ENCODE peak calls at places on chromosomes 2 and 18, in ten cellular contexts. N, V, M, E, I, R, X, L, B and Y are unnamed samples.

GRCh38 chr2:158904126-158904525 is 64.3 kb upstream of the TANC1 start:
- DNase-seq in R (no peak), E (no peak), L (no peak), B (no peak), M (peak; percentile 8), N (no peak), X (no peak), V (no peak), I (no peak), Y (no peak)

GRCh38 chr2:75098856-75099255 is 100.5 kb downstream of the TACR1 start:
- DNase-seq in M (peak; percentile 44), V (no peak), E (peak; percentile 1), X (no peak), N (peak; percentile 36), B (no peak), L (peak; percentile 21), R (no peak), I (no peak), Y (no peak)

GRCh38 chr2:55010915-55011314 is 39.3 kb downstream of the RTN4 start:
- DNase-seq in N (no peak), E (no peak), R (no peak), M (no peak), L (no peak), I (no peak), V (no peak), X (no peak), B (no peak), Y (no peak)

GRCh38 chr2:134927195-134927594 is 8.6 kb downstream of the CCNT2 start:
- DNase-seq in E (no peak), L (no peak), M (no peak), N (peak; percentile 14), V (no peak), I (no peak), R (no peak), X (no peak), B (no peak), Y (no peak)

GRCh38 chr2:15565994-15566671 is 5.0 kb upstream of the NBAS start:
- DNase-seq in E (no peak), N (no peak), L (no peak), V (no peak), X (no peak), I (no peak), M (no peak), B (no peak), R (no peak), Y (no peak)

GRCh38 chr2:196482119-196483065 is 157.1 kb upstream of the CCDC150 start:
- DNase-seq in B (no peak), R (no peak), L (peak; percentile 26), X (no peak), V (no peak), E (peak; percentile 56), M (peak; percentile 79), I (no peak), N (no peak), Y (no peak)

GRCh38 chr2:146077156-146077555 is 1557.2 kb upstream of the ZEB2 start:
- DNase-seq in L (no peak), E (peak; percentile 9), N (no peak), R (no peak), X (no peak), B (no peak), I (no peak), V (no peak), M (no peak), Y (no peak)

GRCh38 chr2:192124576-192124975 is 70.2 kb downstream of the TMEFF2 start:
- DNase-seq in L (no peak), I (no peak), R (no peak), M (peak; percentile 43), X (no peak), N (no peak), V (no peak), B (no peak), E (peak; percentile 14), Y (peak; percentile 53)

GRCh38 chr2:151337643-151338042 is 19.7 kb upstream of the TNFAIP6 start:
- DNase-seq in L (no peak), M (peak; percentile 9), I (no peak), N (no peak), E (no peak), B (no peak), R (no peak), X (no peak), V (no peak), Y (no peak)

GRCh38 chr2:239322414-239323086 is 78.3 kb downstream of the HDAC4 start:
- DNase-seq in R (no peak), I (peak; percentile 49), X (no peak), E (no peak), B (no peak), L (peak; percentile 51), V (no peak), M (peak; percentile 80), N (no peak), Y (no peak)

GRCh38 chr2:75031906-75032803 is 73.7 kb downstream of the POLE4 start:
- DNase-seq in X (no peak), V (no peak), R (no peak), E (no peak), I (no peak), B (no peak), N (no peak), L (no peak), M (no peak), Y (no peak)

GRCh38 chr18:36187138-36187825 is at the start of gene MOCOS:
- DNase-seq in B (peak; percentile 79), M (peak; percentile 90), X (peak; percentile 43), I (peak; percentile 39), R (peak; percentile 27), N (peak; percentile 60), L (peak; percentile 76), E (no peak), V (no peak), Y (peak; percentile 22)

GRCh38 chr18:36028859-36029258 is 38.5 kb downstream of the RPRD1A start:
- DNase-seq in V (no peak), L (no peak), B (no peak), N (no peak), X (no peak), E (no peak), R (no peak), M (no peak), I (no peak), Y (no peak)

GRCh38 chr18:67104700-67105284 is 411.7 kb downstream of the DSEL start:
- DNase-seq in L (no peak), V (no peak), X (peak; percentile 17), B (peak; percentile 38), M (peak; percentile 25), N (peak; percentile 68), R (peak; percentile 90), E (peak; percentile 32), I (peak; percentile 46), Y (peak; percentile 72)

GRCh38 chr2:5791371-5791770 is 99.2 kb downstream of the SOX11 start:
- DNase-seq in N (no peak), B (no peak), E (no peak), R (no peak), I (no peak), M (no peak), X (no peak), V (no peak), L (no peak), Y (no peak)

GRCh38 chr2:178397002-178397605 is 53.9 kb downstream of the PRKRA start:
- DNase-seq in M (peak; percentile 50), V (no peak), R (peak; percentile 62), X (no peak), E (peak; percentile 41), N (peak; percentile 45), L (peak; percentile 7), B (no peak), I (peak; percentile 15), Y (peak; percentile 18)

GRCh38 chr2:189254268-189254883 is 74.8 kb upstream of the COL5A2 start:
- DNase-seq in N (peak; percentile 85), M (peak; percentile 82), R (no peak), B (peak; percentile 10), V (no peak), L (no peak), E (peak; percentile 87), I (no peak), X (no peak), Y (no peak)

GRCh38 chr2:229818230-229818629 is 103.6 kb downstream of the TRIP12 start:
- DNase-seq in M (no peak), E (no peak), V (no peak), X (no peak), R (no peak), B (no peak), N (no peak), I (no peak), L (no peak), Y (no peak)

GRCh38 chr2:10222-10875 is 36.0 kb downstream of the FAM110C start:
- DNase-seq in I (no peak), V (no peak), E (no peak), M (no peak), B (no peak), X (no peak), L (no peak), N (no peak), R (no peak), Y (no peak)

GRCh38 chr18:50659091-50660003 is 99.5 kb downstream of the MAPK4 start:
- DNase-seq in M (no peak), X (no peak), E (no peak), V (no peak), I (no peak), R (no peak), B (no peak), L (peak; percentile 52), N (peak; percentile 23), Y (no peak)

GRCh38 chr2:224122542-224122941 is 83.5 kb upstream of the SERPINE2 start:
- DNase-seq in N (no peak), B (no peak), R (no peak), L (no peak), I (no peak), X (no peak), V (no peak), E (no peak), M (no peak), Y (no peak)

GRCh38 chr2:148948865-148949264 is 73.8 kb downstream of the KIF5C start:
- DNase-seq in V (no peak), X (no peak), B (no peak), R (no peak), N (no peak), I (no peak), E (no peak), L (no peak), M (no peak), Y (no peak)

GRCh38 chr18:7514796-7515440 is 52.2 kb upstream of the PTPRM start:
- DNase-seq in L (no peak), E (no peak), N (no peak), I (no peak), B (no peak), X (no peak), M (no peak), V (no peak), R (no peak), Y (no peak)

GRCh38 chr2:12733846-12734245 is 17.1 kb downstream of the TRIB2 start:
- DNase-seq in L (no peak), X (no peak), M (no peak), E (no peak), I (no peak), N (no peak), B (no peak), R (no peak), V (no peak), Y (peak; percentile 38)

GRCh38 chr2:239394978-239395377 is 5.8 kb downstream of the HDAC4 start:
- DNase-seq in R (no peak), M (no peak), I (no peak), E (no peak), N (no peak), L (no peak), B (no peak), V (no peak), X (no peak), Y (no peak)